ENCODE peak calls at places on chromosomes 16 and 17, in four cellular contexts. Z is Peyer's patch, Q is HCT116, F is fibroblast of villous mesenchyme. B is an unnamed sample.

GRCh38 chr17:9999948-10000695 is 95.1 kb upstream of the RCVRN start:
- DNase-seq in Q (no peak), Z (no peak), F (no peak), B (no peak)

GRCh38 chr17:27329146-27329805 is 35.4 kb downstream of the WSB1 start:
- DNase-seq in F (no peak), Q (no peak), Z (no peak), B (no peak)

GRCh38 chr16:83715217-83715920 is 92.4 kb upstream of the HSBP1 start:
- DNase-seq in Q (no peak), Z (no peak), F (no peak), B (no peak)

GRCh38 chr17:57602896-57603295 is 142.2 kb downstream of the CCDC182 start:
- DNase-seq in F (no peak), Q (no peak), Z (no peak), B (no peak)

GRCh38 chr16:77414752-77415231 is 20.0 kb downstream of the ADAMTS18 start:
- DNase-seq in Q (no peak), F (no peak), Z (no peak), B (no peak)

GRCh38 chr16:48353565-48354163 is 31.5 kb downstream of the SIAH1 start:
- DNase-seq in Z (peak), Q (peak), F (peak), B (peak)

GRCh38 chr17:28488884-28489276 is 15.4 kb downstream of the SLC13A2 start:
- DNase-seq in F (no peak), Q (no peak), Z (no peak), B (no peak)

GRCh38 chr16:68425498-68426354 is 22.6 kb downstream of the SMPD3 start:
- DNase-seq in Q (no peak), Z (no peak), F (no peak), B (no peak)

GRCh38 chr16:87178177-87178863 is 138.9 kb downstream of the C16orf95 start:
- DNase-seq in Z (no peak), Q (no peak), F (peak), B (peak)

GRCh38 chr16:2529961-2530628 is 1.1 kb downstream of the CEMP1 start:
- DNase-seq in F (no peak), Q (no peak), Z (no peak), B (no peak)

GRCh38 chr17:45128331-45128730 is 4.0 kb downstream of the PLCD3 start:
- DNase-seq in F (no peak), Q (no peak), Z (no peak), B (no peak)

GRCh38 chr17:83143817-83144231 is 64.4 kb downstream of the METRNL start:
- DNase-seq in Z (no peak), Q (no peak), F (no peak), B (no peak)

GRCh38 chr17:5840811-5841446 is 229.2 kb upstream of the WSCD1 start:
- DNase-seq in F (no peak), Q (no peak), Z (no peak), B (no peak)
- H3K4me3 ChIP-seq in F (no peak), Q (no peak), Z (no peak), B (no peak)

DNA sequence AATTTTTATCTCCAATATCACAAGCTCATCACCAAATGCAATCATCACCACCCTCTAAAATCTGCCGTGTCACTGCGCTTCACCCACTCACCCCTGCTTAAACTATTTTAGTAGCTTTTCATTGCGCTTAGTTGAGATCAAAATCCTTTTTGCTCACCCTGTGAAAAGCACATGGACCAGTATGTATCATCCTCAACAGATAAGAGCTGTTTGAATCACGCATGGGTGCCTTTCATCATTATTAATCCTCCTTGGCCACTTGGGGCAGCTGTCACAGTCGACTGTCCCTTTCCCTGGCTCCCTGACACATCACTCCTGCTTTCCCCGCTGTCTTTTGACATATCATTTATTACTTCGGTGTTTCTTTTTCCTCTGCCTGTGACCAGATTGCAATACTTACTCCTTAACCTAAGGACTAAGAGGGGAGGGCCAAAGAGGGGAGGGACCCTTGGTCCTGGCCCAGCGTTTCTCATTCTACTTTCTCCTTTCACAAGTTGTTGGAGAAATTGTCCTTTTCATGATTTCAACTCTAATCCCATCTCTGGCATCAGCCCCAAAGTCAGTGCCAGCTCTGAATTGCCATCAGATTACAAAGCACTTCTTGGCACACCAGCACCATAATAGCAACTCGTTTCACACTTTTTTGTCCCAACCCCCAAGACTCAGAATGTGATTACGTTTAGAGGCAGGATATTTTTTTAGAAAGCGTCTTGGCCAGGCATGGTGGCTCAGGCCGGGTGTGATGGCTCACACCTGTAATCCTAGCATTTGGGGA is 8.6 kb upstream of the KDM6B start:
- DNase-seq in Z (no peak), Q (no peak), F (no peak), B (peak)
- TF ChIP-seq CTCF in Z (no peak), Q (peak), F (peak), B (peak)

GRCh38 chr16:180101-180920 is at the start of gene HBQ1:
- DNase-seq in Z (peak), Q (no peak), F (peak), B (no peak)
- H3K4me3 ChIP-seq in Z (peak), Q (no peak), F (peak), B (peak)

GRCh38 chr17:15954222-15954621 is 9.3 kb downstream of the ADORA2B start:
- DNase-seq in Z (no peak), Q (peak), F (peak), B (peak)
- TF ChIP-seq CTCF in Z (no peak), Q (no peak), F (no peak), B (no peak)

GRCh38 chr17:2749784-2750181 is 331 bp upstream of the CCDC92B start:
- DNase-seq in Z (peak), Q (peak), F (peak), B (peak)
- H3K4me3 ChIP-seq in Z (no peak), Q (no peak), F (no peak), B (no peak)

GRCh38 chr17:17770371-17771059 is 66.3 kb downstream of the SREBF1 start:
- DNase-seq in Z (no peak), Q (no peak), F (no peak), B (no peak)

GRCh38 chr17:17771498-17772201 is 65.1 kb downstream of the SREBF1 start:
- DNase-seq in Z (no peak), Q (no peak), F (no peak), B (no peak)

GRCh38 chr17:17776889-17777288 is 59.9 kb downstream of the SREBF1 start:
- DNase-seq in F (no peak), Z (no peak), Q (no peak), B (no peak)

GRCh38 chr17:17772231-17772630 is 64.6 kb downstream of the SREBF1 start:
- DNase-seq in Q (no peak), F (no peak), Z (no peak), B (no peak)

DNA sequence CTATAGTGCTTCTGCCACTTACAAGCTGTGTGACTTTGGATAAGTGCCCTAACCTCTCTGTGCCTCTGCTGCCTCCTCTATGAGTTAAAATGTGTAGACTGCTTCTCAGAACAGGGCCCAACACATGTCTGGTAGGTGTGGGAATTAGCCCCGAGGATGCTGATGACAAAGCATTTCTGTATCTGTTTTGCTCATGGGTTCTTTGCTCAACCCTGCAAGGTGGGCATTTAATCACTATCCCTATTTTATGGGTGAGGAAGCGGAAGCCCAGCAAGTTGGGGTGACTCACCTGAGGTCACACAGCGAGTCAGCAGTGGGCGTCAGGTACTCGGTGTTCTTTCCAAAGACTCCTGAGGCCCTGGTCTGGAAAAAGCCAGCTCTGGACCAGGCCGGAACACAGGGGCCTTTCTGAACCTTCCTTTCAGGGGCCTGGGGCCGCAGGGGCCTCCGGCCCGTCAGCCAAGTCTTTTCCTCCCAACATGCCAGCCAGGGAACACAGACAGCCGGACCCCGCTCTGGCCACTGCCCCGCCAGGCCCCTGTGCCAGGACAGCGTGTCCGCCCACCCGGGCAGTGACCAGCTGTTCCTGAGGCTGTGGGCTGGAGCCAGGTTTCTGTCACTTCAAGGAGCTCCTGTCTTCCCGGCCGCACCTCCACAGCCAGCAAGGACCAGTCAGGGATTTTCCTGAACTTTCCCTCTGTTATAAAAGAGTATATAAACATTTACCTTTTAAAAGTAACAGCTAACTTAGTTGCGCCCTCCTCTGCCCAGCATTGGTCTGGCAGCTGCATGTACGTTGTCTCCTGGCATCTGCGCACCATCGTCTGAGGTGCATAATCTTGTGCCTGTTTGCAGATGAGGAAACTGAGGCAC is 62.5 kb downstream of the SREBF1 start:
- DNase-seq in Z (peak), Q (no peak), F (no peak), B (no peak)
- TF ChIP-seq CTCF in Z (no peak), Q (peak), F (peak), B (peak)

GRCh38 chr16:75497558-75497957 is 2.3 kb upstream of the CHST6 start:
- DNase-seq in Q (no peak), Z (no peak), F (no peak), B (no peak)

GRCh38 chr16:75496546-75496945 is 1.3 kb upstream of the CHST6 start:
- DNase-seq in Z (no peak), F (no peak), Q (no peak), B (no peak)

GRCh38 chr16:75491876-75492275 is 3.4 kb downstream of the CHST6 start:
- DNase-seq in Q (no peak), F (no peak), Z (no peak), B (no peak)

GRCh38 chr16:75494696-75495601 is at the start of gene CHST6:
- DNase-seq in Q (no peak), F (no peak), Z (no peak), B (no peak)

GRCh38 chr16:75494184-75494583 is 1.1 kb downstream of the CHST6 start:
- DNase-seq in F (no peak), Z (no peak), Q (no peak), B (no peak)
- H3K4me3 ChIP-seq in F (no peak), Z (no peak), Q (peak), B (no peak)

GRCh38 chr17:16994626-16995025 is 22.7 kb upstream of the TNFRSF13B start:
- DNase-seq in Z (no peak), F (no peak), Q (no peak), B (peak)

GRCh38 chr17:17001076-17001777 is 29.3 kb upstream of the TNFRSF13B start:
- DNase-seq in Q (no peak), F (no peak), Z (peak), B (no peak)

GRCh38 chr17:16995930-16996329 is 24.0 kb upstream of the TNFRSF13B start:
- DNase-seq in F (no peak), Q (no peak), Z (peak), B (no peak)

GRCh38 chr17:16999931-17000625 is 28.2 kb upstream of the TNFRSF13B start:
- DNase-seq in F (no peak), Q (no peak), Z (peak), B (no peak)

GRCh38 chr17:16997514-16998429 is 25.9 kb upstream of the TNFRSF13B start:
- DNase-seq in Q (no peak), Z (peak), F (no peak), B (no peak)
- TF ChIP-seq CTCF in Q (peak), Z (no peak), F (no peak), B (no peak)

B was measured in AG10803.